ENCODE peak calls at places on chromosome 12, in four cellular contexts. G, F, K and D are unnamed samples.

GRCh38 chr12:100211698-100212097 is 11.1 kb downstream of the ACTR6 start:
- DNase-seq in K (no peak), F (no peak), G (no peak), D (no peak)

GRCh38 chr12:122407208-122407607 is 15.3 kb downstream of the CLIP1 start:
- DNase-seq in G (no peak), K (no peak), F (no peak), D (no peak)

GRCh38 chr12:70910666-70911065 is 9.9 kb downstream of the PTPRR start:
- DNase-seq in K (no peak), F (no peak), G (no peak), D (no peak)

GRCh38 chr12:122860052-122860853 is 25.0 kb downstream of the HIP1R start:
- DNase-seq in F (peak), K (peak), G (peak), D (peak)

GRCh38 chr12:12086331-12086730 is 15.6 kb downstream of the BCL2L14 start:
- DNase-seq in K (no peak), F (no peak), G (no peak), D (no peak)

GRCh38 chr12:97716356-97716755 is 253.8 kb downstream of the RMST start:
- DNase-seq in K (no peak), F (peak), G (no peak), D (no peak)

GRCh38 chr12:48001426-48002178 is 2.7 kb downstream of the COL2A1 start:
- DNase-seq in F (peak), K (no peak), G (peak), D (peak)

GRCh38 chr12:116102019-116102418 is 175.5 kb downstream of the MED13L start:
- DNase-seq in F (no peak), K (no peak), G (no peak), D (no peak)

GRCh38 chr12:103626498-103626897 is 39.4 kb downstream of the STAB2 start:
- DNase-seq in F (peak), G (peak), K (no peak), D (no peak)

GRCh38 chr12:72296389-72296788 is 24.2 kb downstream of the TRHDE start:
- DNase-seq in K (peak), G (no peak), F (no peak), D (no peak)

GRCh38 chr12:27998170-27999110 is 25.9 kb upstream of the PTHLH start:
- DNase-seq in F (no peak), K (no peak), G (no peak), D (no peak)

GRCh38 chr12:53065470-53065869 is 13.7 kb downstream of the SPRYD3 start:
- DNase-seq in G (no peak), K (no peak), F (no peak), D (no peak)

GRCh38 chr12:25054783-25055144 is 105.9 kb upstream of the BCAT1 start:
- DNase-seq in G (no peak), K (peak), F (no peak), D (no peak)

GRCh38 chr12:109718390-109718789 is 4.8 kb downstream of the FAM222A start:
- DNase-seq in G (no peak), K (no peak), F (peak), D (no peak)

GRCh38 chr12:131438874-131439273 is 272.0 kb upstream of the SFSWAP start:
- DNase-seq in K (no peak), F (peak), G (no peak), D (no peak)

GRCh38 chr12:25816637-25817036 is 141.8 kb upstream of the RASSF8 start:
- DNase-seq in G (no peak), K (no peak), F (no peak), D (no peak)

GRCh38 chr12:113135178-113136127 is at the start of gene RASAL1:
- DNase-seq in K (no peak), F (peak), G (no peak), D (peak)

GRCh38 chr12:72493390-72493789 is 221.2 kb downstream of the TRHDE start:
- DNase-seq in K (no peak), G (no peak), F (no peak), D (no peak)

GRCh38 chr12:58310828-58311273 is 369.5 kb downstream of the ATP23 start:
- DNase-seq in K (peak), G (no peak), F (no peak), D (no peak)

GRCh38 chr12:70615177-70615576 is 22.1 kb downstream of the PTPRB start:
- DNase-seq in G (no peak), K (no peak), F (no peak), D (no peak)

GRCh38 chr12:110373962-110374611 is 29.4 kb downstream of the ANAPC7 start:
- DNase-seq in G (no peak), K (no peak), F (no peak), D (no peak)

GRCh38 chr12:70692681-70693288 is 55.6 kb upstream of the PTPRB start:
- DNase-seq in G (no peak), F (peak), K (peak), D (no peak)

GRCh38 chr12:121022713-121023112 is 6.4 kb upstream of the C12orf43 start:
- DNase-seq in G (no peak), K (no peak), F (no peak), D (no peak)

GRCh38 chr12:121023799-121024198 is 7.5 kb upstream of the C12orf43 start:
- DNase-seq in F (no peak), K (no peak), G (no peak), D (no peak)

GRCh38 chr12:121030576-121031212 is 8.4 kb downstream of the OASL start:
- DNase-seq in G (no peak), K (no peak), F (no peak), D (no peak)

GRCh38 chr12:121025442-121026226 is 9.3 kb upstream of the C12orf43 start:
- DNase-seq in K (no peak), F (no peak), G (no peak), D (no peak)

DNA sequence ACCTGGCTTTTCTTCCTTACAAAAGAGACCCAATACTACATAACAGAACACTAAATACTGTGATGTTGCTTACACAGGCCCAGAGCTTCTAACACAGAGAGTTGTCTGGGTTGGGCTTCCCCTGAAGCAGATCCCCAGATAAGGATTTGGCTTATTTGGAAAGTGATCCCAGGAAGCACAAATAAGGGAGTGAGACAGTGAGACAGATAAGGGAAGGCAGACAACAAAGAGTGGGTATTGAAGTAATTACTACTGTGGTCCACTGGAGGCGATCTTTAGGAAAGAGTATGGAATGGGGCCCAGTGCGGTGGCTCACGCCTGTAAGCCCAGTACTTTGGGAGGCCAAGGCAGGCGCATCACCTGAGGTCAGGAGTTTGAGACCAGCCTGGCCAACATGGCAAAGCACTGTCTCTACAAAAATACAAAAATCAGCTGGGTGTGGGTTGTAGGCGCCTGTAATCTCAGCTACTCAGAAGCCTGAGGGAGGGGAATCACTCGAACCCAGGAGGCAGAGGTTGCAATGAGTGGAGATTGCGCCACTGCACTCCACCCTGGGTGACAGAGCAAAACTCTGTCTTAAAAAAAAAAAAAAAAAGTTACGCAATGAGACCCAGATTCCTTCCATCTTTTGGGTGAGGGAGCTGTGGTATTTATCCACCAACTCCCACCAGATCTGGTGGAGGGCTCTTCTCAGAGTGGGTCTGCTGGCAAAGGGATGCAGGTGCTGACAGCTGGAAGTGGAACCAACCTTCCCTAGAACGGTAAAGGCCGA is 10.2 kb upstream of the C12orf43 start:
- DNase-seq in G (no peak), K (no peak), F (peak), D (no peak)
- TF ChIP-seq CTCF in G (no peak), K (no peak), F (peak), D (no peak)

DNA sequence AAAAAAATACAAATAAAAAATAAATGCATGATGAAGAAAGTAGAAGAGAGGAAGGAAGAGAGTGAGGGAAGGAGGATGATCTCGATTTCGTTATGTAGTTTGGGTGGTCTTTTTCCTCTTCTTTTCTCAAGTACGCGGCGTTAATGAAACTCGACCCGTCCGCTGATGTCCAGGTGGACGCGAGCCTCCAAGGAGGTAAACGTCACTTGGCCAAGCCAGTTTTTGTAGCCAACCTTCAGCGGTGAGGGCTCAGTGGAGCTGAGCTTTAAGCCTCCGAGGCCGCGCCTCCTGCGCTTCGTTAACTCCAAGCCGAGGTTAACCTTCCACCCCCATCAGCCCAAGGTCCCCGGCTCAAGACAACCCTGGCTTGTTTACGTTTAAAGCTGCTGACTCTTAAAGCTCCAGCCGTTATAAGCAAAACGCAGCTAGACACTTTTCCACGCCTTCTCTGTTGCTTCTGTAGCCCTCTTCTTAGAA is 736 bp upstream of the ITPR2 start:
- DNase-seq in G (no peak), F (peak), K (no peak), D (peak)
- TF ChIP-seq CTCF in G (no peak), F (no peak), K (no peak), D (no peak)

GRCh38 chr12:9590441-9590840 is 17.3 kb downstream of the KLRB1 start:
- DNase-seq in F (no peak), G (no peak), K (no peak), D (no peak)
- TF ChIP-seq CTCF in F (no peak), G (no peak), K (no peak), D (no peak)

DNA sequence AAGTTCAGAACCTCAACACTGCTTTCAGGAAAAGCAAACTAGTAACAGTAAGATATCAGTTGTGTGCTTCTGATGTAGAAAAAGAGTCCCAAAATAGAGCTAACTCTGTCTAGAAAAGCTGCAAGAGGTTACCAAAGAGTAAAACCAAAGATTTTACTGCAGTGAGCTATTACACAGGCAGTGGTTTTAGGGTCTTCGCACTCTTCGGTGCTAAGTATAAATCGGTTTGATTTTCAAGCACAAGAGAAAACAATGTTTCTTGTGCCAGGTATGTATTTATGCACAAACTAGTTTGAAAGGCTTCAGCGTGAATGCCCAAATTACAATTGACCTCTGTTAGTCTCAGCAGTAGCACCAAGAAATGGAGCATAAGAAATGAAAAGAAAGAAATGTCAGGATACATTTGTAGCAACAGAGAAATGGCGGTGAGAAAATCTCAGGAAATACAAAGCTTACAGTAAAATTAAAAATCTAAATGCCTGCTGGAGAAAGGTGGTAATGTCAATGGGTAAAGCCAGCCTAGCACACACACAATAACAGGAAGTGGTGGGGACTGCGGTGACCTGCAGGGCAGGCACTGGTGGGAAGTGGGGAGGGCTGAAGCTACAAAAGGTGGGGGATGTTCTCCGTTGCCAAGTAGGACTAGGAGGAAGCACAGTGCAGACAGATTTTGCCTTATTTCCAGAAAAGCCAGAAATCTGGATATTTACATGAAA is 18.0 kb upstream of the DYRK2 start:
- DNase-seq in K (no peak), G (no peak), F (peak), D (peak)
- TF ChIP-seq CTCF in K (no peak), G (peak), F (no peak), D (no peak)

DNA sequence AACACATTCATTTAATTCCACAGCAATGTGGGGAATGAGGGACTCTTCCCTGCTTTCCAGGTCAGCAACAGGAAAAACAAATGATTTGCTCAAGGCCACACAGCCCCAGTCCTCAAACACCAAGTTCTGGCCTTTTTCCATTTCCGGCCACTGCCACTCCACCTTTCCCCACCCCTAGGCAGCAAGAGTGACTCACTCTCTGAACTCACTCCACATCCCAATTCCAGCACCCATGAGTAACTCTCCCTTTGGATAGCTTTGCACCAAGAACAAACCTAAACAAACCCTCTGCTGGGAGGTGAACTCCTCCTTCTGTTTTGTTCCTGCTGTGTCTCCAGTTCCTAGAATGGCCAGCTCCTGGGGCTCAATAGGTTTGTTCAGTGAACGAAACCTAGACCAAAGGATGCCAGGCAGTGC is 30.4 kb upstream of the PLEKHG6 start:
- DNase-seq in G (no peak), F (no peak), K (peak), D (no peak)
- TF ChIP-seq CTCF in G (no peak), F (no peak), K (no peak), D (no peak)